ENCODE peak calls at places on chromosomes 5 and 9, in eight cellular contexts. Q is HFF-Myc; U is NT2/D1; X is tibial artery; K is dorsolateral prefrontal cortex; A is pancreas; O is right lobe of liver; S is effector memory CD4-positive, alpha-beta T cell. G is an unnamed sample.

GRCh38 chr5:172887735-172888134 is 53.7 kb downstream of the ERGIC1 start:
- DNase-seq in X (no peak), O (no peak), S (no peak), K (peak; percentile 78), Q (no peak), U (no peak), A (no peak), G (no peak)

GRCh38 chr9:130933114-130934046 is 5.7 kb downstream of the FIBCD1 start:
- DNase-seq in X (no peak), S (no peak), K (no peak), A (peak; percentile 32), O (no peak), U (no peak), Q (no peak), G (peak; percentile 69)

GRCh38 chr5:27652505-27652904 is 614.1 kb upstream of the CDH9 start:
- DNase-seq in Q (no peak), A (no peak), X (no peak), K (no peak), S (no peak), U (peak; percentile 8), O (no peak), G (no peak)

GRCh38 chr9:71909887-71910601 is 949 bp downstream of the ABHD17B start:
- DNase-seq in S (no peak), A (peak; percentile 85), X (peak; percentile 46), K (peak; percentile 61), O (peak; percentile 77), U (peak; percentile 39), Q (no peak), G (peak; percentile 80)

GRCh38 chr9:113886003-113886324 is 9.9 kb downstream of the ZNF618 start:
- DNase-seq in K (no peak), O (no peak), Q (no peak), A (no peak), S (no peak), U (no peak), X (no peak), G (no peak)

GRCh38 chr5:17096975-17097695 is 120.3 kb upstream of the BASP1 start:
- DNase-seq in O (no peak), X (no peak), K (no peak), Q (no peak), U (no peak), S (no peak), A (no peak), G (peak; percentile 43)

GRCh38 chr5:75847561-75848021 is 130.4 kb upstream of the POC5 start:
- DNase-seq in K (no peak), O (no peak), X (no peak), A (no peak), Q (no peak), S (no peak), U (no peak), G (no peak)

GRCh38 chr5:141359790-141360426 is at the start of gene PCDHGB2:
- DNase-seq in X (no peak), A (no peak), O (no peak), U (no peak), S (no peak), Q (no peak), K (no peak), G (peak; percentile 80)

GRCh38 chr5:35124932-35125331 is 77.2 kb upstream of the AGXT2 start:
- DNase-seq in X (no peak), U (no peak), Q (no peak), A (no peak), O (no peak), S (no peak), K (no peak), G (no peak)

GRCh38 chr9:134477342-134477925 is 151.2 kb downstream of the RXRA start:
- DNase-seq in A (no peak), O (no peak), S (no peak), K (no peak), X (no peak), U (no peak), Q (no peak), G (no peak)

GRCh38 chr5:108736855-108737254 is 10.8 kb upstream of the FER start:
- DNase-seq in O (no peak), A (no peak), S (no peak), U (no peak), Q (no peak), K (no peak), X (no peak), G (no peak)

GRCh38 chr5:68673451-68674180 is 420.2 kb upstream of the SLC30A5 start:
- DNase-seq in O (peak; percentile 80), S (no peak), K (no peak), A (no peak), U (no peak), X (no peak), Q (no peak), G (no peak)

GRCh38 chr9:70856411-70856810 is 265.0 kb downstream of the TRPM3 start:
- DNase-seq in U (no peak), S (no peak), X (no peak), A (no peak), K (no peak), Q (no peak), O (no peak), G (no peak)

GRCh38 chr5:81755320-81755719 is 4.4 kb upstream of the SSBP2 start:
- DNase-seq in A (no peak), U (peak; percentile 71), Q (peak; percentile 49), X (peak; percentile 75), K (no peak), S (no peak), O (no peak), G (peak; percentile 61)
- H3K4me3 ChIP-seq in A (no peak overlapping the region), U (no peak overlapping the region), Q (no peak overlapping the region), X (no peak overlapping the region), K (no peak overlapping the region), S (no peak overlapping the region), O (no peak overlapping the region), G (no peak overlapping the region)

GRCh38 chr5:82467006-82467561 is 188.9 kb upstream of the RPS23 start:
- DNase-seq in K (no peak), Q (peak; percentile 25), S (no peak), U (no peak), A (no peak), O (no peak), X (peak; percentile 46), G (no peak)
- H3K4me3 ChIP-seq in K (no peak overlapping the region), Q (peak overlapping the region; percentile 4), S (no peak overlapping the region), U (no peak overlapping the region), A (no peak overlapping the region), O (no peak overlapping the region), X (peak overlapping the region; percentile 5), G (no peak overlapping the region)

GRCh38 chr9:136342191-136343120 is 15.1 kb downstream of the GPSM1 start:
- DNase-seq in K (peak; percentile 65), X (peak; percentile 62), S (peak; percentile 24), U (no peak), O (peak; percentile 91), A (peak; percentile 97), Q (no peak), G (peak; percentile 99)

GRCh38 chr9:136340356-136341041 is 13.2 kb downstream of the GPSM1 start:
- DNase-seq in O (no peak), S (no peak), X (no peak), A (no peak), K (no peak), U (no peak), Q (no peak), G (no peak)

GRCh38 chr9:136341042-136341655 is 13.8 kb downstream of the GPSM1 start:
- DNase-seq in O (peak; percentile 87), U (no peak), K (no peak), Q (no peak), X (no peak), S (no peak), A (no peak), G (no peak)

GRCh38 chr9:136343121-136343883 is 16.0 kb downstream of the GPSM1 start:
- DNase-seq in S (no peak), O (peak; percentile 73), U (no peak), K (no peak), Q (no peak), A (peak; percentile 70), X (no peak), G (peak; percentile 83)

GRCh38 chr9:136341769-136342168 is 14.4 kb downstream of the GPSM1 start:
- DNase-seq in O (no peak), K (no peak), U (no peak), Q (no peak), S (no peak), A (no peak), X (no peak), G (no peak)
- H3K4me3 ChIP-seq in O (no peak overlapping the region), K (no peak overlapping the region), U (no peak overlapping the region), Q (no peak overlapping the region), S (no peak overlapping the region), A (peak overlapping the region; percentile 43), X (no peak overlapping the region), G (no peak overlapping the region)

DNA sequence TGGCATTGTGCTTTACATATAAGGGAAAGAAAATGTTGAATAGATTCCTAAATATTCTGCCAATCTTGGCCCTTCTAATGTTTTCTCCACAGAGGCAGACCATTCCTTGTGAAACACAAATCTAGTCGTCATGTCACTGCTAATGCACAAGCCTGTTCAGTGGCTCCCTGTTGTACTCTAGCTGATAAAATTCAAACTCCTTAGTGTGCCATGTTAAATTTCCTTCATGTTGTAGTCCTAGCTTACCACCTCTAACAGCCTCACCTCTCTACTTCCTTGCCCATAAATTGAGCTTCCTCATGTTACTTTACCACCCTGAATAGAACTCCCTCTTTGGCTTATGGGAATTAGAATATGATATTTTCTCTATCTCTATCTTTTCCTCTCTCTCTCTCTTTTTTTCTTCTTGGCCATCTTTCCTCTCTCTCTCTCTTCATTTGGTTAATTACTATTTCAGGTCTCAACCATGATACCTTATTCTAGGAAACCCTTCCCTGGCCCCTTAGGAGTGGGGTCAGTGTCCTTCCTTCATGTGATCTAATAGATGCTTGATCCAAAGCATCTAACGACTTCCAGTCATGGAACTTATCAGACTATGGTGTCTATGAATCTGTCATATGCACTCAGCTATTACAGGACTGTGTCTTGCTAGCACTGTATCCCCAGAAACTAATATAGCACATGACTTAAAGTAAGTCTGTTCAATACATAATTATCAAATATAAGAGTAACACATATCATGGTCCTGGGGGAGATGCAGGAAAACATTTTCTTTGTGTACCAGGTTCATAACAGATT is 31.5 kb upstream of the ALDH1A1 start:
- DNase-seq in K (no peak), S (no peak), A (no peak), U (no peak), X (no peak), Q (no peak), O (no peak), G (no peak)
- H3K4me3 ChIP-seq in K (no peak overlapping the region), S (no peak overlapping the region), A (no peak overlapping the region), U (no peak overlapping the region), X (no peak overlapping the region), Q (no peak overlapping the region), O (no peak overlapping the region), G (no peak overlapping the region)

G was measured in H7.